ENCODE peak calls at places on chromosomes 16 and 17, in nine cellular contexts. A is CD4-positive, alpha-beta memory T cell; Q is hypothalamus; C is occipital lobe; T is HFF-Myc; I is Caco-2; R is M059J; U is COR-L47; M is ELR. X is an unnamed sample.

GRCh38 chr16:83992624-83993023 is 24.6 kb downstream of the NECAB2 start:
- DNase-seq in A (no peak), Q (peak; percentile 37), C (peak; percentile 62), T (no peak), I (no peak), R (peak; percentile 69), U (peak; percentile 19), M (peak; percentile 42), X (no peak)

GRCh38 chr16:8850279-8850885 is 18.4 kb downstream of the CARHSP1 start:
- DNase-seq in A (no peak), Q (no peak), C (no peak), T (peak; percentile 63), I (no peak), R (peak; percentile 89), U (no peak), M (peak; percentile 94), X (no peak)

GRCh38 chr17:33056392-33057146 is 64.9 kb downstream of the SPACA3 start:
- DNase-seq in A (no peak), Q (no peak), C (no peak), T (no peak), I (no peak), R (peak; percentile 33), U (no peak), M (no peak), X (no peak)

GRCh38 chr16:82329504-82330192 is 159.6 kb upstream of the MPHOSPH6 start:
- DNase-seq in A (no peak), Q (peak; percentile 18), C (no peak), T (no peak), I (peak; percentile 51), R (no peak), U (peak; percentile 40), M (no peak), X (peak; percentile 32)

GRCh38 chr16:88379694-88380040 is 3.1 kb upstream of the ZNF469 start:
- DNase-seq in A (no peak), Q (no peak), C (no peak), T (no peak), I (no peak), R (no peak), U (no peak), M (no peak), X (no peak)

GRCh38 chr17:44628234-44629188 is 27.8 kb upstream of the MEIOC start:
- DNase-seq in A (no peak), Q (peak; percentile 17), C (no peak), T (no peak), I (no peak), R (no peak), U (no peak), M (no peak), X (no peak)

GRCh38 chr16:74107795-74108610 is 188.6 kb upstream of the PSMD7 start:
- DNase-seq in A (no peak), Q (no peak), C (no peak), T (peak; percentile 35), I (peak; percentile 76), R (peak; percentile 36), U (no peak), M (peak; percentile 38), X (peak; percentile 53)

GRCh38 chr16:82924075-82924854 is 297.5 kb downstream of the CDH13 start:
- DNase-seq in A (peak; percentile 43), Q (no peak), C (no peak), T (no peak), I (no peak), R (peak; percentile 74), U (no peak), M (no peak), X (no peak)

GRCh38 chr17:6453279-6454024 is 9.2 kb downstream of the PIMREG start:
- DNase-seq in A (no peak), Q (no peak), C (no peak), T (no peak), I (no peak), R (no peak), U (no peak), M (no peak), X (no peak)

GRCh38 chr17:68512247-68512966 is at the start of gene PRKAR1A:
- DNase-seq in A (peak; percentile 93), Q (peak; percentile 94), C (peak; percentile 94), T (peak; percentile 90), I (peak; percentile 93), R (peak; percentile 89), U (peak; percentile 94), M (peak; percentile 97), X (peak; percentile 96)

GRCh38 chr17:41739661-41740352 is 5.4 kb upstream of the HAP1 start:
- DNase-seq in A (no peak), Q (no peak), C (no peak), T (no peak), I (no peak), R (peak; percentile 81), U (no peak), M (peak; percentile 87), X (no peak)

GRCh38 chr16:53415504-53415903 is 18.8 kb upstream of the RBL2 start:
- DNase-seq in A (no peak), Q (no peak), C (no peak), T (no peak), I (peak; percentile 53), R (peak; percentile 62), U (no peak), M (peak; percentile 11), X (no peak)

GRCh38 chr17:3980381-3980975 is 16.2 kb upstream of the ATP2A3 start:
- DNase-seq in A (no peak), Q (no peak), C (no peak), T (no peak), I (no peak), R (no peak), U (peak; percentile 86), M (no peak), X (no peak)

GRCh38 chr16:85028638-85029412 is 1.2 kb downstream of the KIAA0513 start:
- DNase-seq in A (peak; percentile 63), Q (no peak), C (no peak), T (no peak), I (peak; percentile 32), R (peak; percentile 79), U (no peak), M (peak; percentile 64), X (no peak)

GRCh38 chr17:80575057-80575875 is 30.6 kb downstream of the RPTOR start:
- DNase-seq in A (peak; percentile 83), Q (peak; percentile 25), C (no peak), T (peak; percentile 50), I (peak; percentile 92), R (peak; percentile 65), U (peak; percentile 85), M (peak; percentile 96), X (peak; percentile 86)

GRCh38 chr16:13898233-13898632 is 21.7 kb upstream of the ERCC4 start:
- DNase-seq in A (no peak), Q (no peak), C (no peak), T (no peak), I (no peak), R (no peak), U (no peak), M (no peak), X (no peak)

GRCh38 chr17:13561606-13562270 is 40.0 kb downstream of the HS3ST3A1 start:
- DNase-seq in A (no peak), Q (no peak), C (no peak), T (no peak), I (no peak), R (peak; percentile 94), U (no peak), M (peak; percentile 22), X (no peak)

GRCh38 chr17:236641-237405 is 55.4 kb upstream of the DOC2B start:
- DNase-seq in A (no peak), Q (no peak), C (no peak), T (no peak), I (no peak), R (peak; percentile 30), U (no peak), M (no peak), X (no peak)

GRCh38 chr16:56294599-56294998 is 103.3 kb downstream of the GNAO1 start:
- DNase-seq in A (no peak), Q (no peak), C (no peak), T (peak; percentile 9), I (no peak), R (peak; percentile 90), U (no peak), M (peak; percentile 44), X (no peak)

GRCh38 chr17:61322316-61323014 is 77.2 kb upstream of the TBX2 start:
- DNase-seq in A (no peak), Q (no peak), C (no peak), T (no peak), I (no peak), R (no peak), U (no peak), M (no peak), X (no peak)

GRCh38 chr17:42114118-42114517 is 1.6 kb upstream of the DHX58 start:
- DNase-seq in A (no peak), Q (no peak), C (no peak), T (no peak), I (no peak), R (no peak), U (no peak), M (no peak), X (no peak)

GRCh38 chr17:74923538-74924249 is 379 bp upstream of the OTOP2 start:
- DNase-seq in A (peak; percentile 68), Q (peak; percentile 45), C (peak; percentile 17), T (no peak), I (peak; percentile 89), R (no peak), U (no peak), M (peak; percentile 57), X (peak; percentile 65)

GRCh38 chr17:60165976-60166375 is 16.2 kb downstream of the CA4 start:
- DNase-seq in A (no peak), Q (no peak), C (no peak), T (no peak), I (no peak), R (no peak), U (no peak), M (no peak), X (no peak)

GRCh38 chr16:68022278-68022727 is 729 bp downstream of the DDX28 start:
- DNase-seq in A (no peak), Q (no peak), C (no peak), T (no peak), I (no peak), R (no peak), U (no peak), M (no peak), X (no peak)

GRCh38 chr17:73773702-73774101 is 129.5 kb upstream of the SDK2 start:
- DNase-seq in A (no peak), Q (no peak), C (no peak), T (no peak), I (no peak), R (peak; percentile 7), U (no peak), M (no peak), X (no peak)

GRCh38 chr16:53053967-53054669 is 673 bp upstream of the CHD9 start:
- DNase-seq in A (no peak), Q (peak; percentile 25), C (no peak), T (no peak), I (no peak), R (no peak), U (no peak), M (no peak), X (peak; percentile 41)

GRCh38 chr16:67100569-67101300 is 9.0 kb upstream of the PHAF1 start:
- DNase-seq in A (peak; percentile 22), Q (no peak), C (no peak), T (no peak), I (peak; percentile 23), R (no peak), U (peak; percentile 4), M (peak; percentile 59), X (no peak)

GRCh38 chr16:27444470-27444869 is 42.5 kb downstream of the IL21R start:
- DNase-seq in A (no peak), Q (no peak), C (no peak), T (no peak), I (no peak), R (no peak), U (no peak), M (no peak), X (no peak)

GRCh38 chr16:12639044-12639443 is 164.6 kb downstream of the CPPED1 start:
- DNase-seq in A (no peak), Q (no peak), C (no peak), T (peak; percentile 17), I (no peak), R (peak; percentile 92), U (no peak), M (peak; percentile 75), X (no peak)

GRCh38 chr17:57215317-57215716 is 41.0 kb upstream of the MSI2 start:
- DNase-seq in A (no peak), Q (no peak), C (no peak), T (no peak), I (no peak), R (peak; percentile 85), U (no peak), M (peak; percentile 67), X (no peak)

GRCh38 chr17:40484973-40485530 is 16.4 kb downstream of the TNS4 start:
- DNase-seq in A (no peak), Q (no peak), C (no peak), T (no peak), I (no peak), R (no peak), U (no peak), M (no peak), X (no peak)

X was measured in lung.